ENCODE peak calls at places on chromosomes 16 and 17, in nine cellular contexts. One of them, this sample, is unnamed.
A peak's percentile ranks its signal among the peaks of the same experiment; 100 is the strongest.

GRCh38 chr16:87895641-87896141 is 26.4 kb upstream of the SLC7A5 start:
- DNase-seq in DMS153: no peak
- DNase-seq in fibroblast of pulmonary artery: no peak
- DNase-seq in HFF-Myc: no peak
- DNase-seq in NCI-H460: no peak
- DNase-seq in iris pigment epithelial cell: peak; percentile 24
- DNase-seq in posterior cingulate gyrus: peak; percentile 90
- DNase-seq in cardiac septum: no peak
- DNase-seq in GM23248: peak; percentile 91
- DNase-seq in this sample: no peak

GRCh38 chr16:177981-178676 is 1.6 kb downstream of the HBA1 start:
- DNase-seq in DMS153: peak; percentile 34
- DNase-seq in fibroblast of pulmonary artery: no peak
- DNase-seq in HFF-Myc: no peak
- DNase-seq in NCI-H460: no peak
- DNase-seq in iris pigment epithelial cell: no peak
- DNase-seq in posterior cingulate gyrus: no peak
- DNase-seq in cardiac septum: no peak
- DNase-seq in GM23248: no peak
- DNase-seq in this sample: no peak

GRCh38 chr16:85465328-85466307 is 147.5 kb upstream of the GSE1 start:
- DNase-seq in DMS153: peak; percentile 33
- DNase-seq in fibroblast of pulmonary artery: peak; percentile 36
- DNase-seq in HFF-Myc: no peak
- DNase-seq in NCI-H460: no peak
- DNase-seq in iris pigment epithelial cell: peak; percentile 29
- DNase-seq in posterior cingulate gyrus: no peak
- DNase-seq in cardiac septum: peak; percentile 84
- DNase-seq in GM23248: peak; percentile 92
- DNase-seq in this sample: peak; percentile 77

GRCh38 chr16:57626420-57627170 is 1.8 kb upstream of the ADGRG1 start:
- DNase-seq in DMS153: no peak
- DNase-seq in fibroblast of pulmonary artery: no peak
- DNase-seq in HFF-Myc: no peak
- DNase-seq in NCI-H460: no peak
- DNase-seq in iris pigment epithelial cell: no peak
- DNase-seq in posterior cingulate gyrus: peak; percentile 78
- DNase-seq in cardiac septum: no peak
- DNase-seq in GM23248: no peak
- DNase-seq in this sample: no peak

GRCh38 chr16:66107661-66108060 is 258.8 kb upstream of the CDH5 start:
- DNase-seq in DMS153: no peak
- DNase-seq in fibroblast of pulmonary artery: peak; percentile 85
- DNase-seq in HFF-Myc: no peak
- DNase-seq in NCI-H460: no peak
- DNase-seq in iris pigment epithelial cell: peak; percentile 87
- DNase-seq in posterior cingulate gyrus: no peak
- DNase-seq in cardiac septum: no peak
- DNase-seq in GM23248: peak; percentile 92
- DNase-seq in this sample: no peak

GRCh38 chr17:58184308-58184985 is 8.1 kb upstream of the EPX start:
- DNase-seq in DMS153: no peak
- DNase-seq in fibroblast of pulmonary artery: peak; percentile 55
- DNase-seq in HFF-Myc: peak; percentile 85
- DNase-seq in NCI-H460: no peak
- DNase-seq in iris pigment epithelial cell: peak; percentile 73
- DNase-seq in posterior cingulate gyrus: no peak
- DNase-seq in cardiac septum: no peak
- DNase-seq in GM23248: peak; percentile 60
- DNase-seq in this sample: no peak

GRCh38 chr17:79627766-79628690 is 17.2 kb upstream of the RBFOX3 start:
- DNase-seq in DMS153: no peak
- DNase-seq in fibroblast of pulmonary artery: no peak
- DNase-seq in HFF-Myc: no peak
- DNase-seq in NCI-H460: no peak
- DNase-seq in iris pigment epithelial cell: no peak
- DNase-seq in posterior cingulate gyrus: peak; percentile 54
- DNase-seq in cardiac septum: peak; percentile 38
- DNase-seq in GM23248: no peak
- DNase-seq in this sample: no peak

GRCh38 chr16:29012913-29013641 is 28.2 kb downstream of the LAT start:
- DNase-seq in DMS153: no peak
- DNase-seq in fibroblast of pulmonary artery: no peak
- DNase-seq in HFF-Myc: no peak
- DNase-seq in NCI-H460: no peak
- DNase-seq in iris pigment epithelial cell: no peak
- DNase-seq in posterior cingulate gyrus: no peak
- DNase-seq in cardiac septum: no peak
- DNase-seq in GM23248: no peak
- DNase-seq in this sample: no peak

GRCh38 chr16:84726670-84727467 is 27.1 kb downstream of the USP10 start:
- DNase-seq in DMS153: no peak
- DNase-seq in fibroblast of pulmonary artery: no peak
- DNase-seq in HFF-Myc: no peak
- DNase-seq in NCI-H460: no peak
- DNase-seq in iris pigment epithelial cell: no peak
- DNase-seq in posterior cingulate gyrus: no peak
- DNase-seq in cardiac septum: no peak
- DNase-seq in GM23248: no peak
- DNase-seq in this sample: no peak

GRCh38 chr16:84161011-84161410 is 15.9 kb downstream of the DNAAF1 start:
- DNase-seq in DMS153: no peak
- DNase-seq in fibroblast of pulmonary artery: no peak
- DNase-seq in HFF-Myc: no peak
- DNase-seq in NCI-H460: no peak
- DNase-seq in iris pigment epithelial cell: no peak
- DNase-seq in posterior cingulate gyrus: no peak
- DNase-seq in cardiac septum: no peak
- DNase-seq in GM23248: no peak
- DNase-seq in this sample: no peak

GRCh38 chr16:46693598-46693997 is 4.1 kb downstream of the ORC6 start:
- DNase-seq in DMS153: no peak
- DNase-seq in fibroblast of pulmonary artery: no peak
- DNase-seq in HFF-Myc: no peak
- DNase-seq in NCI-H460: no peak
- DNase-seq in iris pigment epithelial cell: no peak
- DNase-seq in posterior cingulate gyrus: no peak
- DNase-seq in cardiac septum: no peak
- DNase-seq in GM23248: no peak
- DNase-seq in this sample: no peak

GRCh38 chr16:88475037-88475436 is 22.0 kb downstream of the ZFPM1 start:
- DNase-seq in DMS153: no peak
- DNase-seq in fibroblast of pulmonary artery: no peak
- DNase-seq in HFF-Myc: no peak
- DNase-seq in NCI-H460: no peak
- DNase-seq in iris pigment epithelial cell: no peak
- DNase-seq in posterior cingulate gyrus: no peak
- DNase-seq in cardiac septum: no peak
- DNase-seq in GM23248: no peak
- DNase-seq in this sample: no peak

GRCh38 chr16:63890072-63890471 is 1231.8 kb downstream of the CDH11 start:
- DNase-seq in DMS153: no peak
- DNase-seq in fibroblast of pulmonary artery: peak; percentile 68
- DNase-seq in HFF-Myc: no peak
- DNase-seq in NCI-H460: no peak
- DNase-seq in iris pigment epithelial cell: peak; percentile 23
- DNase-seq in posterior cingulate gyrus: no peak
- DNase-seq in cardiac septum: no peak
- DNase-seq in GM23248: peak; percentile 30
- DNase-seq in this sample: no peak

GRCh38 chr17:57561072-57561861 is 183.8 kb downstream of the CCDC182 start:
- DNase-seq in DMS153: no peak
- DNase-seq in fibroblast of pulmonary artery: no peak
- DNase-seq in HFF-Myc: no peak
- DNase-seq in NCI-H460: no peak
- DNase-seq in iris pigment epithelial cell: no peak
- DNase-seq in posterior cingulate gyrus: no peak
- DNase-seq in cardiac septum: no peak
- DNase-seq in GM23248: no peak
- DNase-seq in this sample: no peak

GRCh38 chr17:17888821-17889220 is 52.0 kb upstream of the SREBF1 start:
- DNase-seq in DMS153: no peak
- DNase-seq in fibroblast of pulmonary artery: no peak
- DNase-seq in HFF-Myc: no peak
- DNase-seq in NCI-H460: no peak
- DNase-seq in iris pigment epithelial cell: no peak
- DNase-seq in posterior cingulate gyrus: no peak
- DNase-seq in cardiac septum: no peak
- DNase-seq in GM23248: no peak
- DNase-seq in this sample: no peak

GRCh38 chr17:66485272-66485947 is 183.0 kb downstream of the PRKCA start:
- DNase-seq in DMS153: no peak
- DNase-seq in fibroblast of pulmonary artery: no peak
- DNase-seq in HFF-Myc: no peak
- DNase-seq in NCI-H460: no peak
- DNase-seq in iris pigment epithelial cell: no peak
- DNase-seq in posterior cingulate gyrus: no peak
- DNase-seq in cardiac septum: no peak
- DNase-seq in GM23248: no peak
- DNase-seq in this sample: no peak

GRCh38 chr16:68234188-68235104 is 1.5 kb downstream of the ESRP2 start:
- DNase-seq in DMS153: peak; percentile 96
- DNase-seq in fibroblast of pulmonary artery: no peak
- DNase-seq in HFF-Myc: peak; percentile 44
- DNase-seq in NCI-H460: no peak
- DNase-seq in iris pigment epithelial cell: no peak
- DNase-seq in posterior cingulate gyrus: no peak
- DNase-seq in cardiac septum: no peak
- DNase-seq in GM23248: no peak
- DNase-seq in this sample: no peak

GRCh38 chr16:2753523-2754020 is 1.1 kb downstream of the SRRM2 start:
- DNase-seq in DMS153: no peak
- DNase-seq in fibroblast of pulmonary artery: no peak
- DNase-seq in HFF-Myc: no peak
- DNase-seq in NCI-H460: no peak
- DNase-seq in iris pigment epithelial cell: peak; percentile 37
- DNase-seq in posterior cingulate gyrus: peak; percentile 83
- DNase-seq in cardiac septum: no peak
- DNase-seq in GM23248: peak; percentile 73
- DNase-seq in this sample: no peak